ENCODE peak calls at places on chromosome 18, in nine cellular contexts. N, X, G, K, L, P, J, O and Z are unnamed samples.

GRCh38 chr18:50350699-50351098 is 24.1 kb upstream of the SKA1 start:
- DNase-seq in N (no peak), X (no peak), G (no peak), K (no peak), L (no peak), P (no peak), J (no peak), O (no peak), Z (no peak)

GRCh38 chr18:46916551-46917107 is 678 bp downstream of the PIAS2 start:
- DNase-seq in N (peak), X (peak), G (peak), K (peak), L (peak), P (peak), J (peak), O (peak), Z (no peak)

GRCh38 chr18:1968801-1969498 is 602.4 kb downstream of the METTL4 start:
- DNase-seq in N (no peak), X (no peak), G (no peak), K (no peak), L (no peak), P (no peak), J (no peak), O (no peak), Z (no peak)

GRCh38 chr18:7198326-7198725 is 32.6 kb upstream of the LRRC30 start:
- DNase-seq in N (no peak), X (no peak), G (no peak), K (no peak), L (no peak), P (no peak), J (no peak), O (no peak), Z (no peak)

GRCh38 chr18:5604778-5605177 is 61.0 kb upstream of the EPB41L3 start:
- DNase-seq in N (no peak), X (no peak), G (no peak), K (no peak), L (no peak), P (peak), J (no peak), O (no peak), Z (no peak)

GRCh38 chr18:37524546-37525301 is 40.9 kb downstream of the CELF4 start:
- DNase-seq in N (no peak), X (no peak), G (no peak), K (no peak), L (no peak), P (no peak), J (no peak), O (no peak), Z (no peak)

GRCh38 chr18:59087391-59087790 is 52.3 kb upstream of the SEC11C start:
- DNase-seq in N (peak), X (no peak), G (no peak), K (no peak), L (no peak), P (no peak), J (no peak), O (no peak), Z (no peak)

GRCh38 chr18:73887801-73888200 is 259.8 kb downstream of the FBXO15 start:
- DNase-seq in N (no peak), X (no peak), G (no peak), K (no peak), L (no peak), P (no peak), J (no peak), O (no peak), Z (no peak)

GRCh38 chr18:63444567-63444966 is 22.3 kb upstream of the VPS4B start:
- DNase-seq in N (peak), X (no peak), G (no peak), K (peak), L (peak), P (no peak), J (no peak), O (no peak), Z (no peak)

GRCh38 chr18:12088731-12089375 is 4.8 kb upstream of the ANKRD62 start:
- DNase-seq in N (no peak), X (no peak), G (no peak), K (no peak), L (no peak), P (no peak), J (no peak), O (no peak), Z (no peak)

GRCh38 chr18:23719634-23720201 is 30.5 kb downstream of the LAMA3 start:
- DNase-seq in N (peak), X (no peak), G (no peak), K (no peak), L (peak), P (no peak), J (peak), O (no peak), Z (no peak)

GRCh38 chr18:49561377-49562193 is at the start of gene LIPG:
- DNase-seq in N (peak), X (peak), G (no peak), K (no peak), L (peak), P (peak), J (peak), O (peak), Z (peak)